ENCODE peak calls at places on chromosomes 11 and 22, in eight cellular contexts. Y, J, M, O, G, Q, A and L are unnamed samples. For H3K4me1, the result is how much of the 10 kb centered on the place peaks cover.

GRCh38 chr22:49933236-49933921 is 14.9 kb downstream of the CRELD2 start:
- DNase-seq in Y (peak), J (no peak), M (peak), O (peak), G (peak), Q (no peak), A (no peak), L (no peak)

GRCh38 chr11:125457814-125458343 is 38.2 kb downstream of the FEZ1 start:
- DNase-seq in Y (peak), J (no peak), M (peak), O (peak), G (no peak), Q (peak), A (peak), L (peak)

GRCh38 chr11:123973816-123974215 is 3.8 kb downstream of the OR10S1 start:
- DNase-seq in Y (no peak), J (peak), M (no peak), O (no peak), G (no peak), Q (no peak), A (peak), L (no peak)

GRCh38 chr22:17159504-17159951 is 451 bp upstream of the HDHD5 start:
- DNase-seq in Y (peak), J (peak), M (no peak), O (peak), G (no peak), Q (no peak), A (peak), L (peak)

GRCh38 chr11:60193687-60194433 is 11.0 kb upstream of the MS4A6A start:
- DNase-seq in Y (peak), J (peak), M (no peak), O (peak), G (peak), Q (peak), A (peak), L (peak)

GRCh38 chr22:31075961-31076360 is 5.2 kb upstream of the SMTN start:
- DNase-seq in Y (no peak), J (no peak), M (peak), O (peak), G (no peak), Q (no peak), A (peak), L (peak)

GRCh38 chr11:128345316-128345715 is 242.0 kb downstream of the ETS1 start:
- DNase-seq in Y (no peak), J (no peak), M (no peak), O (no peak), G (no peak), Q (no peak), A (no peak), L (no peak)

GRCh38 chr22:20987375-20987774 is 5.3 kb downstream of the LZTR1 start:
- DNase-seq in Y (no peak), J (no peak), M (no peak), O (no peak), G (no peak), Q (no peak), A (no peak), L (no peak)

GRCh38 chr11:69000831-69001245 is 12.2 kb downstream of the MRGPRF start:
- DNase-seq in Y (no peak), J (peak), M (peak), O (no peak), G (peak), Q (peak), A (peak), L (no peak)

GRCh38 chr11:112784323-112785073 is 176.7 kb upstream of the NCAM1 start:
- DNase-seq in Y (peak), J (no peak), M (peak), O (peak), G (peak), Q (no peak), A (no peak), L (no peak)

GRCh38 chr11:65912840-65913239 is 6.0 kb downstream of the C11orf68 start:
- DNase-seq in Y (no peak), J (peak), M (no peak), O (no peak), G (no peak), Q (no peak), A (peak), L (no peak)

GRCh38 chr11:87405843-87406242 is 368.1 kb downstream of the TMEM135 start:
- DNase-seq in Y (no peak), J (no peak), M (no peak), O (no peak), G (no peak), Q (no peak), A (no peak), L (no peak)

GRCh38 chr22:37906364-37907008 is 389 bp downstream of the MICALL1 start:
- DNase-seq in Y (no peak), J (no peak), M (peak), O (peak), G (peak), Q (no peak), A (no peak), L (no peak)

GRCh38 chr11:116835791-116836647 is 1.4 kb downstream of the APOA1 start:
- DNase-seq in Y (peak), J (peak), M (peak), O (peak), G (peak), Q (peak), A (peak), L (peak)

GRCh38 chr11:116836648-116837023 is 786 bp downstream of the APOA1 start:
- DNase-seq in Y (no peak), J (no peak), M (no peak), O (no peak), G (no peak), Q (no peak), A (no peak), L (no peak)

GRCh38 chr11:116833491-116833815 is 3.7 kb downstream of the APOC3 start:
- DNase-seq in Y (no peak), J (no peak), M (peak), O (no peak), G (no peak), Q (no peak), A (no peak), L (no peak)

GRCh38 chr11:116833816-116834534 is 3.4 kb downstream of the APOA1 start:
- DNase-seq in Y (peak), J (no peak), M (no peak), O (peak), G (no peak), Q (peak), A (no peak), L (no peak)

DNA sequence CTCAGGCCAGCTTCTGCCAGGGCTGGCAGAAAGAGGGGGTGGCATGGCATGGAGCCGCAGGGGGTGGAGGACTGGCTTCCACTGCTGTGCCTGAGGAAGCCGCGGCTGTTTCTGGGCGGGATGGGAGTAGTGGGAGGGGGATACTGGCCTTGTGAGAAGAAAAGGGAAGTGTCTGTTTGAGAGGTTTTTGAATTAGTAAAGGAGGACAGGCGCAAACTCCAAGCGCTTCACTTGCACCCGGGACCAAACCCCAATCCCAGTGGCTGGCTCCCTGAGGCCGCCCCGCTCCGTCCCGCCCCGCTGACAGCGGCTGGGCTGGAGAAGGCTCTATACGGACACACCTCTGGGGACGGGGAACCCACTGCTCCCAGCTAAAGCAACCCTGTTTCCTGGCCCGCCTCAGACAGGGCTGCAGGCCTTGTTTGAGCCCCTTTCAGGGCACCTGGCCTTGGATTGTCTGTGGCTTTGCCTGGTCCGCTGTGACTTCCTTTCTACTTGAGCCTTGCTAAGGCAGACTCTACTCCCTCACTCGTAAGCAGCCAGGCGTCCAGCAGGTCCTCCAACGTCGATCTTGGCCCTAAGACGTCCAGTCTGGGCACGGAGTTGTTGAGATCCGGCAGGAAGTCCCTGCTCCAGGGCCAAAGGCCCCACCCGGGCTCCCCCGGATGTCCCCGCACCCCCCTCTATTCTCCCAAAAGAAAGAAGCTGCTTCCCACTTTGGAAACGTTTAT is 2.2 kb downstream of the APOA1 start:
- DNase-seq in Y (no peak), J (no peak), M (peak), O (peak), G (no peak), Q (no peak), A (no peak), L (no peak)
- H3K4me3 ChIP-seq in Y (no peak), J (peak), M (peak), O (no peak), G (no peak), Q (peak), A (no peak), L (no peak)

GRCh38 chr22:39087881-39088687 is 9.0 kb upstream of the APOBEC3H start:
- DNase-seq in Y (no peak), J (no peak), M (peak), O (peak), G (no peak), Q (no peak), A (no peak), L (no peak)
- H3K4me1 ChIP-seq in Y (under half), J (under half), M (under half), O (under half), G (under half), Q (under half), A (under half), L (under half)

GRCh38 chr11:86152006-86152862 is 83.3 kb upstream of the PICALM start:
- DNase-seq in Y (no peak), J (peak), M (no peak), O (peak), G (no peak), Q (no peak), A (peak), L (no peak)
- H3K27ac ChIP-seq in Y (peak), J (no peak), M (peak), O (peak), G (peak), Q (no peak), A (peak), L (no peak)

DNA sequence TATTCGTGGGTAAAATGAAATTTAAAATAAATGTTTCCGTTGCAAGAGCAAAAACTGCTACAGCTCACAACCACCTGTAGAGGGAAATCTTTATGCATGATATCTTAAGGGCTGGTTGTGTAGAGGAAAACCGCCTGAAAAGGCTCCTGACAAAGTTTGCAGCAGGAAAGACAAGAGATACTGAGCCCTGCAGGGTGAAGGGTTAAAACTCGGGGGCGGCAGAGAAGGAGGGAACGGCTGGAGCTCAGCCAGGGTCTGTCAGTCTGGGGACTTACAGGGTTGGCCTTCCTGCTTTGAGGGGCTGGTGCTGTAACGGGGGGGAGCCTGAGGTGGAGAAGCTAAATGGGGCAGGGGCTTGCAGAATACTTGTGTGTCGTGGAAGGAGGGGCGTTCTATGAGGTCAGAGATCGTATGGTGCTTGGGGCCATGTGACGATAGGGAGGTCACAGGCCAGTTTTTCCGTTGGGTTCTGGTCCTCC is 122.9 kb upstream of the HSD17B12 start:
- DNase-seq in Y (no peak), J (peak), M (no peak), O (no peak), G (no peak), Q (no peak), A (no peak), L (no peak)
- H3K4me3 ChIP-seq in Y (no peak), J (no peak), M (no peak), O (no peak), G (no peak), Q (no peak), A (no peak), L (no peak)

GRCh38 chr22:35838849-35839646 is 121.4 kb downstream of the APOL5 start:
- DNase-seq in Y (no peak), J (peak), M (no peak), O (peak), G (no peak), Q (peak), A (peak), L (no peak)
- H3K4me1 ChIP-seq in Y (under half), J (under half), M (half or more), O (under half), G (under half), Q (under half), A (under half), L (under half)

DNA sequence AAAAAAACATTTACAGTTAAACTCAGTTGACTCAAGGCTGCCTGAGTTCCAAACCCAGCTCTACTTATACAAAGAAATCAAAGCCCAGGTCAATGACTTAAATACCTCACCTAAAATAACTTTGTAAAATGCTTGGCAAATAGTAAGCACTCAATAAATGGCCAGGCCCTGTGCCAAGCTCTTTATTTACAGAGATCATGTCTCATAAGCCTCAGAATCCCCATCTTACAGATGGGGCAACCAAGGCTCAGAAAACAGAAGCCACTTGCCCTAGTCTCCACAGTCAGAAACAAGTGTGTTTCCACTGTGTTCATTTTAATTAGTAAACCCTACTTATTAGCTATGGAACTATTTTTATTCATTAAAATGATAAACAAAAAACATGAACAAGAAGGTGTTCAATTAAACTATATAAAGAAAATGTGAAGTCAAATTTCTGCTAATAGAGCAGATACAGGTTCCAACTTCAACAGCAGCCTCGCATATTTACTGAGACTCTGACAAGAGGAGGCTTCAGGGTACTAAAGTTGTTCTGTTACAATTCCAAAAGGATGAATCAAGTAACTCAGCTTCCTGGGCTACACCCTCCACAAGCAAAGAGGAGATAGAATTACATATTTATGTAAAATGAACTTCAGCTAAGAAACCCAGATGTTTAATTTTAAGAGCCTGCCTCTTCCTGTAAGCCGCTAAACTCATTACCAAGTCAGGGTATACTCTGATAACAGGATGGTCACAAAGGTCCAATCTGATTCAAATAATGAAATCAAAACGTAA is 30.7 kb upstream of the TTC28 start:
- DNase-seq in Y (no peak), J (peak), M (no peak), O (no peak), G (peak), Q (peak), A (peak), L (no peak)
- H3K27ac ChIP-seq in Y (no peak), J (peak), M (peak), O (no peak), G (peak), Q (peak), A (peak), L (no peak)